ENCODE peak calls at places on chromosomes 7 and 10, in four cellular contexts. T is AG04450, G is uterus, R is adrenal gland. L is an unnamed sample.

GRCh38 chr7:143367972-143368371 is 5.5 kb upstream of the FAM131B start:
- DNase-seq in T (no peak), G (no peak), R (no peak), L (no peak)

GRCh38 chr7:94043299-94043698 is 39.1 kb upstream of the BET1 start:
- DNase-seq in T (no peak), G (no peak), R (no peak), L (no peak)

GRCh38 chr7:48038815-48039496 is 3.6 kb downstream of the C7orf57 start:
- DNase-seq in T (no peak), G (no peak), R (no peak), L (no peak)

GRCh38 chr7:25678215-25678614 is 449.9 kb upstream of the NPVF start:
- DNase-seq in T (no peak), G (no peak), R (no peak), L (no peak)

GRCh38 chr7:84142726-84143125 is 51.9 kb downstream of the SEMA3A start:
- DNase-seq in T (peak; percentile 56), G (no peak), R (no peak), L (no peak)

GRCh38 chr10:33612551-33612950 is 278.1 kb upstream of the NRP1 start:
- DNase-seq in T (peak; percentile 1), G (no peak), R (no peak), L (no peak)

GRCh38 chr10:61786728-61787127 is 114.8 kb upstream of the ARID5B start:
- DNase-seq in T (no peak), G (peak; percentile 24), R (peak; percentile 25), L (no peak)

GRCh38 chr10:119724630-119725549 is 960 bp upstream of the INPP5F start:
- DNase-seq in T (no peak), G (no peak), R (no peak), L (no peak)

DNA sequence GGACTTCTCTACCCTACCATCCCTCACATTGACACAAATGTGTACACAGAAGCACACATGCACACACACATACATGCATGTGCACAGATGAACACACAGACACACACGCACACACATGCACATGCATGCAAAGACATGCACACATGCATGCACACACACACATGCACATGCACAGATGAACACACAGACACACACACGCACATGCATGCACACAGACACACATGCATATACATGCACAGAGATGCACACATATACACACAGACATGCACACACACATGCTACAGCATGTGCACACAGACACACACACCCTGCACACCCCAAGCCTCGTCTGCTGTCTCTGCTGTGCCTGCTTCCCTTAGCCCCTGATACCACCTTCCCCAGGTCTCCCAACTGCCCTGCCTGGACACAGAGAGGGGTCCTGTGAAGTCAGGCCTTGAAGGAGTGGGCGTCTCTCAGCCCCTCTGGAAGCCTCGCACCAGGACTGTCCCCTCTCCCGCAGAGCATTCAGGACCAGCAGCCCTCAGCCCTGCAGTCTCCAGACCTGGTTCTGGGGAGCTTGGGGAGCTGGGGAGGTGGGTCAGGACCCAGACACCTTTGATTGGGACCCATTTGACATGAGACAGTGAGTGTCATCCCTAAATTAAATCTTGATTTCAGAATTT is 181.8 kb downstream of the DNAJB6 start:
- DNase-seq in T (no peak), G (no peak), R (peak; percentile 5), L (no peak)
- H3K9me3 ChIP-seq in T (peaks cover 96% of the 10 kb centered on the region), G (no peaks in the 10 kb centered on the region), R (no peaks in the 10 kb centered on the region), L (no peaks in the 10 kb centered on the region)

DNA sequence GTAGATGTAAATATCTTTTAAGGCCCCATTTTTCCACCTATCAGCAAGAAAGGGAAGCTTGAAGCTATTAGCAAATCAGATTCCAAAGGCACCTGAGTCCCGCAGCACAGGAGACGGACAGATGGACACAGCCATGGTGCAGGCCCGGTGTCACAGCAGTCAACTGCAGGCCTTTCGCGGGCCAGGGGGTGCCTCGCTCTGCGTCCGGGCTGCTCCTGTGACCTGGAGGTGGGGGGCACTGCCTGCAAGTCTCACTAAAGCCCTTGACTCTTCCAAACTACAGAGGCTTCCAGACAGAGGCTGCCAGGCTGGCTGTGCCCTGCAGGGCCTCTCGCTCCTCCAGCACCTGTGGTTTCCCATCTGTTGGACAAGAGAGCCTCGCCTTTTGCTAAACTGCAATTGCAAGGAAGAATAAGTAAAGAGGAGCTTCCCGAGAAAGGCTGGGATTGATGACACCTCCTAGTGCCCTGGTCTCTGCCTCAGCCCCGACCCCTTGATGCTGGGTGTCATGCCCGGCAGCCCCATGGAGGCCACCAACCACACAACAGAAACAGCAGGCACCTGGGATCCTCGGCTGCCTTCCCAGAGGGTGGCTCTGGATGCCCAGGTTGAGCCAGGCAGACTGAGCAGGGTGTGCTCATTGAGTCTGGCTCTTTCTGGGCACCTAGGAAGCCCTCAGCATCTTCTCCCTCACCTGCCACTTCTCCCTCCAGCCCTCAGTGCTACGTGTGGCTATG is 484.7 kb upstream of the MGMT start:
- DNase-seq in T (no peak), G (no peak), R (no peak), L (no peak)
- H3K9me3 ChIP-seq in T (peaks cover 80% of the 10 kb centered on the region), G (no peaks in the 10 kb centered on the region), R (no peaks in the 10 kb centered on the region), L (no peaks in the 10 kb centered on the region)

GRCh38 chr7:158141221-158141582 is 446.4 kb downstream of the PTPRN2 start:
- DNase-seq in T (no peak), G (no peak), R (no peak), L (no peak)

GRCh38 chr7:158142657-158143056 is 445.0 kb downstream of the PTPRN2 start:
- DNase-seq in T (no peak), G (no peak), R (no peak), L (no peak)

GRCh38 chr7:158139499-158139898 is 448.1 kb downstream of the PTPRN2 start:
- DNase-seq in T (no peak), G (no peak), R (no peak), L (no peak)

GRCh38 chr7:158141806-158142518 is 445.7 kb downstream of the PTPRN2 start:
- DNase-seq in T (no peak), G (no peak), R (no peak), L (no peak)

GRCh38 chr7:158140538-158141220 is 446.9 kb downstream of the PTPRN2 start:
- DNase-seq in T (no peak), G (no peak), R (no peak), L (no peak)
- H3K9me3 ChIP-seq in T (peaks cover 96% of the 10 kb centered on the region), G (no peaks in the 10 kb centered on the region), R (no peaks in the 10 kb centered on the region), L (no peaks in the 10 kb centered on the region)

GRCh38 chr10:94617389-94617944 is 66.1 kb upstream of the CYP2C18 start:
- DNase-seq in T (no peak), G (no peak), R (no peak), L (no peak)

GRCh38 chr10:94614558-94614957 is 69.0 kb downstream of the HELLS start:
- DNase-seq in T (no peak), G (no peak), R (no peak), L (no peak)
- H3K9me3 ChIP-seq in T (no peaks in the 10 kb centered on the region), G (no peaks in the 10 kb centered on the region), R (no peaks in the 10 kb centered on the region), L (no peaks in the 10 kb centered on the region)

GRCh38 chr10:95864906-95865813 is 42.6 kb upstream of the CC2D2B start:
- DNase-seq in T (peak; percentile 63), G (peak; percentile 34), R (peak; percentile 54), L (no peak)

GRCh38 chr10:95865814-95866447 is 41.8 kb upstream of the CC2D2B start:
- DNase-seq in T (no peak), G (no peak), R (no peak), L (no peak)

GRCh38 chr10:95867866-95868265 is 39.9 kb upstream of the CC2D2B start:
- DNase-seq in T (no peak), G (no peak), R (no peak), L (no peak)

GRCh38 chr10:95861401-95861800 is 46.4 kb upstream of the CC2D2B start:
- DNase-seq in T (no peak), G (no peak), R (no peak), L (no peak)

DNA sequence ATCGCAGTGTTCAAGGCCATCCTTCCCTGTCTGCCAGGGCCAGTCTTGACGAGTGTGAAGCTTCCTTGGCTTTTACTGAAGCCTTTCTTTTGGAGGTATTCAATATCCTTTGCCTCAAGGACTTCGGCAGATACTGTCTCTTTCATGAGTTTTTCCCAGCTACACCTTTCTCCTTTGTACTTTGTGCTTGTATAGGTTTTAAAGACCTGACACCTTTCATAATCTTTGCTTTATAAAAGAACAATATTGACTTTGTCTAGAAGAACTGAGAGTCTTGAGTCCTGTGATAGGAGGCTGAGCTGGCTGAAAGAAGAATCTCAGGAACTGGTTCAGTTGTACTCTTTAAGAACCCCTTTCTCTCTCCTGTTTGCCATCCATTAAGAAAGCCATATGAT is 41.3 kb upstream of the CC2D2B start:
- DNase-seq in T (no peak), G (no peak), R (no peak), L (no peak)
- H3K9me3 ChIP-seq in T (no peaks in the 10 kb centered on the region), G (no peaks in the 10 kb centered on the region), R (no peaks in the 10 kb centered on the region), L (no peaks in the 10 kb centered on the region)

DNA sequence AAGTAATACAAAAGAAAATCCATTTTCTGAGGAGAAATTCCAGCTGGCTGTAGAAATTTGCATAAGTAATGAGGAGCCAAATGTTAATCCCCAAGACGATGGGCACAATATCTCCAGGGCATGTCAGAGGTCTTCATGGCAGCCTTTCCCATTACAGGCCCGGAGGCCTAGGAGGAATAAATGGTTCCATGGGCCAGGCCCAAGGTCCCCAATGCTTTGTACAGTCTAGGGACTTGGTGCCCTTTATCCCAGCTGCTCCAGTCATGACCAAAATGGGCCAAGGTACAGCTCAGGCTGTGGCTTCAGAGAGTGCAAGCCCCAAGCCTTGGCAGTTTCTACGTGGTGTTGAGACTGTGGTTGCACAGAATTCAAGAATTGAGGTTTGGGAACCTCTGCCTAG is 182.5 kb downstream of the GPR158 start:
- DNase-seq in T (no peak), G (no peak), R (no peak), L (no peak)
- H3K9me3 ChIP-seq in T (peaks cover 3% of the 10 kb centered on the region), G (no peaks in the 10 kb centered on the region), R (no peaks in the 10 kb centered on the region), L (no peaks in the 10 kb centered on the region)

GRCh38 chr7:157818701-157819516 is 482.1 kb downstream of the DNAJB6 start:
- DNase-seq in T (no peak), G (no peak), R (no peak), L (no peak)

GRCh38 chr7:157816526-157817250 is 479.9 kb downstream of the DNAJB6 start:
- DNase-seq in T (no peak), G (no peak), R (no peak), L (no peak)

GRCh38 chr7:157819517-157819807 is 482.7 kb downstream of the DNAJB6 start:
- DNase-seq in T (no peak), G (no peak), R (no peak), L (no peak)

GRCh38 chr7:157817433-157817832 is 480.6 kb downstream of the DNAJB6 start:
- DNase-seq in T (no peak), G (no peak), R (no peak), L (no peak)

GRCh38 chr7:157817944-157818700 is 481.3 kb downstream of the DNAJB6 start:
- DNase-seq in T (no peak), G (no peak), R (no peak), L (no peak)
- H3K9me3 ChIP-seq in T (peaks cover 79% of the 10 kb centered on the region), G (no peaks in the 10 kb centered on the region), R (no peaks in the 10 kb centered on the region), L (no peaks in the 10 kb centered on the region)

DNA sequence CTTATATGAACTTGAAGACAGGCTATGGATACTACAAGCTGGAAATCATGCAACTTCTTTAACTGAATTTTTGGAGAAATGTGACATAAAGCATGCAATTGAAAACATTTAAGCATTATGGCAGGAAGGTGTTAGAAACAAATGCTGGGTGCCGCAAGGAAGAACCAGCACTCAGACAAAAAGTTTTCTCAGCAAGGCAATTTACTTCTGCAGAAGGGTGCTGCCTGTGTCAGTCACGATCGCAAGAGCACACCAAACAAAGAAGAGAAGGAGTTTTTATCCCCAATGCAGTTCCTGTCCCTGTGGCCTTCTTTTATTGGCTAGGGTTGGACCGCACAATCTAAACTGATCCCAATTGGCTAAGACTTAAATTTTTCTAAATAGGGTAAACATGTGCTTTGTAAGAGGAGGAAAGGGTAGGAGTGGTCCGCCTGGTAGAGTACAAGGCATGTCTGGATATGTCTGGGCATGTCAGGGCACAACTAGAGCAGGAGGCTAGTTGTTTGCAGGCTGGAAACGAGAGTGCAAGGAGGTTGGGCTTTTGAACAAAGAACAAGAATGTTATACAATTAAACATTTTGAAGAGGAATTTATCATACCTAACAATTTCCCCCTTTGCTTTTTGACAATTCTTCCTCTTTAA is 109.6 kb upstream of the FAM3C start:
- DNase-seq in T (no peak), G (no peak), R (no peak), L (no peak)
- H3K9me3 ChIP-seq in T (peaks cover 5% of the 10 kb centered on the region), G (no peaks in the 10 kb centered on the region), R (no peaks in the 10 kb centered on the region), L (no peaks in the 10 kb centered on the region)

L was measured in T-helper 17 cell.